ENCODE peak calls at places on chromosome 19, in nine cellular contexts. V, G, C, I, A, Z, K, B and D are unnamed samples.
A peak's percentile ranks its signal among the peaks of the same experiment; 100 is the strongest.

GRCh38 chr19:36115453-36116343 is at the start of gene TBCB:
- DNase-seq in V (no peak), G (peak; percentile 73), C (no peak), I (peak; percentile 93), A (peak; percentile 67), Z (peak; percentile 57), K (no peak), B (no peak), D (peak; percentile 61)

GRCh38 chr19:572891-573825 is 762 bp downstream of the BSG start:
- DNase-seq in V (peak; percentile 64), G (no peak), C (peak; percentile 36), I (no peak), A (no peak), Z (peak; percentile 69), K (no peak), B (no peak), D (peak; percentile 82)

GRCh38 chr19:53898166-53898565 is 10.9 kb upstream of the CACNG7 start:
- DNase-seq in V (no peak), G (no peak), C (no peak), I (no peak), A (no peak), Z (no peak), K (no peak), B (no peak), D (no peak)

GRCh38 chr19:53881482-53882390 is at the start of gene PRKCG:
- DNase-seq in V (peak; percentile 30), G (no peak), C (peak; percentile 77), I (peak; percentile 61), A (no peak), Z (peak; percentile 84), K (peak; percentile 57), B (no peak), D (peak; percentile 45)

GRCh38 chr19:8304841-8305621 is 3.1 kb downstream of the CD320 start:
- DNase-seq in V (no peak), G (no peak), C (peak; percentile 93), I (peak; percentile 67), A (no peak), Z (no peak), K (peak; percentile 27), B (no peak), D (no peak)

GRCh38 chr19:46201413-46202310 is 27.9 kb upstream of the IGFL1 start:
- DNase-seq in V (peak; percentile 12), G (no peak), C (no peak), I (no peak), A (no peak), Z (no peak), K (no peak), B (no peak), D (peak; percentile 36)

GRCh38 chr19:1822210-1822609 is 10.1 kb upstream of the ATP8B3 start:
- DNase-seq in V (no peak), G (no peak), C (no peak), I (no peak), A (no peak), Z (no peak), K (no peak), B (peak; percentile 64), D (no peak)

GRCh38 chr19:49362048-49362925 is at the start of gene TEAD2:
- DNase-seq in V (peak; percentile 70), G (no peak), C (peak; percentile 81), I (no peak), A (peak; percentile 66), Z (peak; percentile 83), K (no peak), B (peak; percentile 39), D (peak; percentile 77)

GRCh38 chr19:55494172-55494761 is 6.0 kb downstream of the SSC5D start:
- DNase-seq in V (peak; percentile 84), G (no peak), C (no peak), I (no peak), A (no peak), Z (no peak), K (no peak), B (no peak), D (no peak)

GRCh38 chr19:46493236-46494114 is 2.2 kb downstream of the PNMA8B start:
- DNase-seq in V (no peak), G (no peak), C (peak; percentile 53), I (no peak), A (no peak), Z (no peak), K (no peak), B (no peak), D (peak; percentile 51)